ENCODE peak calls at places on chromosomes 16 and 17, in eight cellular contexts. U is A549, L is stomach, D is K562, N is upper lobe of left lung, F is transverse colon, X is tibial nerve, Z is GM12878. C is an unnamed sample.

GRCh38 chr16:4089251-4089810 is 26.9 kb downstream of the ADCY9 start:
- DNase-seq in F (peak; percentile 5), N (no peak), D (no peak), U (no peak), L (no peak), Z (no peak), X (no peak), C (no peak)

GRCh38 chr17:44916059-44916780 is 920 bp upstream of the GFAP start:
- DNase-seq in F (no peak), N (no peak), L (no peak), D (no peak), Z (no peak), X (no peak), U (no peak), C (no peak)

GRCh38 chr16:89150981-89151380 is 20.6 kb upstream of the CDH15 start:
- DNase-seq in F (no peak), X (no peak), L (no peak), Z (no peak), D (no peak), U (no peak), N (no peak), C (no peak)

GRCh38 chr17:72122668-72123495 is 2.1 kb downstream of the SOX9 start:
- DNase-seq in X (no peak), Z (no peak), F (peak; percentile 52), N (no peak), L (peak; percentile 50), D (no peak), U (no peak), C (no peak)

GRCh38 chr16:11546522-11547485 is 39.9 kb downstream of the LITAF start:
- DNase-seq in X (no peak), N (no peak), Z (no peak), L (no peak), D (no peak), U (peak; percentile 36), F (no peak), C (no peak)

GRCh38 chr17:79082311-79083190 is 7.9 kb downstream of the ENGASE start:
- DNase-seq in L (peak; percentile 63), X (no peak), N (peak; percentile 37), F (peak; percentile 55), D (peak; percentile 84), Z (no peak), U (peak; percentile 57), C (peak; percentile 53)

GRCh38 chr16:24887472-24887871 is 41.7 kb downstream of the SLC5A11 start:
- DNase-seq in D (no peak), U (no peak), N (no peak), F (no peak), X (no peak), Z (no peak), L (no peak), C (no peak)

GRCh38 chr16:3060339-3061127 is 4.9 kb upstream of the IL32 start:
- DNase-seq in L (no peak), F (no peak), D (no peak), U (no peak), N (no peak), X (no peak), Z (no peak), C (no peak)

GRCh38 chr17:37179893-37180292 is 195.9 kb upstream of the C17orf78 start:
- DNase-seq in X (no peak), F (no peak), L (no peak), N (no peak), U (no peak), D (no peak), Z (no peak), C (no peak)

GRCh38 chr17:57340160-57340981 is 84.0 kb downstream of the MSI2 start:
- DNase-seq in L (no peak), X (no peak), F (no peak), Z (no peak), N (no peak), D (peak; percentile 37), U (no peak), C (no peak)

GRCh38 chr16:85514295-85514600 is 98.9 kb upstream of the GSE1 start:
- DNase-seq in L (no peak), D (no peak), N (no peak), Z (no peak), X (no peak), F (peak; percentile 50), U (no peak), C (peak; percentile 70)

GRCh38 chr16:11402051-11402744 is 56.9 kb downstream of the RMI2 start:
- DNase-seq in N (no peak), L (no peak), F (no peak), X (no peak), Z (no peak), U (no peak), D (peak; percentile 31), C (no peak)

GRCh38 chr16:10362077-10362863 is 23.6 kb upstream of the ATF7IP2 start:
- DNase-seq in L (no peak), U (no peak), D (peak; percentile 77), Z (peak; percentile 21), X (no peak), N (no peak), F (no peak), C (no peak)

GRCh38 chr16:4373909-4374742 is 2.5 kb downstream of the VASN start:
- DNase-seq in N (peak; percentile 62), Z (no peak), U (peak; percentile 68), L (peak; percentile 83), X (peak; percentile 78), F (peak; percentile 64), D (peak; percentile 63), C (peak; percentile 97)

GRCh38 chr16:81707411-81708321 is 71.4 kb upstream of the PLCG2 start:
- DNase-seq in L (peak; percentile 70), D (no peak), X (no peak), F (peak; percentile 84), Z (no peak), U (peak; percentile 63), N (no peak), C (peak; percentile 64)

GRCh38 chr16:81703177-81704155 is 75.6 kb upstream of the PLCG2 start:
- DNase-seq in U (peak; percentile 92), N (no peak), F (no peak), Z (no peak), X (no peak), D (no peak), L (no peak), C (peak; percentile 83)

GRCh38 chr16:81702506-81702905 is 76.6 kb upstream of the PLCG2 start:
- DNase-seq in D (no peak), N (no peak), Z (no peak), F (no peak), X (no peak), U (no peak), L (no peak), C (no peak)

GRCh38 chr16:81706327-81707295 is 72.5 kb upstream of the PLCG2 start:
- DNase-seq in U (no peak), F (no peak), X (no peak), D (no peak), N (no peak), L (no peak), Z (no peak), C (no peak)

GRCh38 chr16:81705261-81705660 is 73.8 kb upstream of the PLCG2 start:
- DNase-seq in X (no peak), Z (no peak), D (no peak), N (no peak), U (no peak), F (no peak), L (no peak), C (no peak)
- H3K9me3 ChIP-seq in X (no peaks in the 10 kb centered on the region), Z (no peaks in the 10 kb centered on the region), D (no peaks in the 10 kb centered on the region), N (no peaks in the 10 kb centered on the region), U (no peaks in the 10 kb centered on the region), F (no peaks in the 10 kb centered on the region), L (no peaks in the 10 kb centered on the region), C (no peaks in the 10 kb centered on the region)

GRCh38 chr17:51004249-51004648 is 116.4 kb downstream of the SPAG9 start:
- DNase-seq in D (no peak), L (no peak), F (no peak), X (no peak), N (no peak), Z (no peak), U (no peak), C (no peak)

GRCh38 chr17:51012538-51012937 is 108.1 kb downstream of the SPAG9 start:
- DNase-seq in X (no peak), N (no peak), Z (no peak), F (no peak), D (no peak), U (no peak), L (no peak), C (no peak)

GRCh38 chr17:51005768-51006167 is 114.9 kb downstream of the SPAG9 start:
- DNase-seq in Z (no peak), X (no peak), L (no peak), D (no peak), U (no peak), N (no peak), F (no peak), C (no peak)

GRCh38 chr17:51000835-51001638 is 119.6 kb downstream of the SPAG9 start:
- DNase-seq in X (no peak), D (no peak), U (peak; percentile 78), F (no peak), N (no peak), L (no peak), Z (peak; percentile 27), C (no peak)

GRCh38 chr17:51006601-51007000 is 114.1 kb downstream of the SPAG9 start:
- DNase-seq in L (no peak), F (no peak), D (no peak), X (no peak), N (no peak), Z (no peak), U (no peak), C (no peak)
- TF ChIP-seq EP300 in L (no peak), F (no peak), D (no peak), X (no peak), N (no peak), Z (no peak), U (no peak), C (no peak)

GRCh38 chr17:40515011-40515410 is 13.6 kb upstream of the TNS4 start:
- DNase-seq in N (no peak), Z (no peak), X (no peak), U (no peak), D (no peak), L (no peak), F (no peak), C (no peak)
- H3K4me1 ChIP-seq in N (peaks cover 35% of the 10 kb centered on the region), Z (peaks cover 18% of the 10 kb centered on the region), X (peaks cover 22% of the 10 kb centered on the region), U (peaks cover 74% of the 10 kb centered on the region), D (peaks cover 30% of the 10 kb centered on the region), L (peaks cover 11% of the 10 kb centered on the region), F (peaks cover 29% of the 10 kb centered on the region), C (no peaks in the 10 kb centered on the region)

GRCh38 chr17:21143695-21144094 is 16.9 kb downstream of the DHRS7B start:
- DNase-seq in F (no peak), L (no peak), N (no peak), Z (no peak), X (no peak), U (no peak), D (no peak), C (no peak)

GRCh38 chr17:21146362-21147021 is 19.7 kb downstream of the DHRS7B start:
- DNase-seq in N (no peak), F (no peak), U (no peak), L (no peak), X (no peak), D (no peak), Z (no peak), C (no peak)

GRCh38 chr17:21140911-21141310 is 14.1 kb downstream of the DHRS7B start:
- DNase-seq in D (no peak), U (no peak), X (no peak), N (no peak), F (no peak), Z (no peak), L (no peak), C (no peak)
- H3K9me3 ChIP-seq in D (no peaks in the 10 kb centered on the region), U (peaks cover 26% of the 10 kb centered on the region), X (no peaks in the 10 kb centered on the region), N (no peaks in the 10 kb centered on the region), F (peaks cover 6% of the 10 kb centered on the region), Z (no peaks in the 10 kb centered on the region), L (peaks cover 6% of the 10 kb centered on the region), C (no peaks in the 10 kb centered on the region)

GRCh38 chr17:48054238-48055185 is 6.4 kb downstream of the NFE2L1 start:
- DNase-seq in U (no peak), D (peak; percentile 66), X (peak; percentile 60), F (peak; percentile 35), Z (no peak), L (peak; percentile 53), N (peak; percentile 77), C (peak; percentile 85)
- TF ChIP-seq EP300 in U (no peak), D (no peak), X (peak; percentile 41), F (no peak), Z (no peak), L (no peak), N (no peak), C (no peak)